ENCODE peak calls at places on chromosomes 2 and 18, in eight cellular contexts. H is breast epithelium, U is heart left ventricle, C is H1, S is ovary, X is spleen, D is A549, I is K562. W is an unnamed sample.

GRCh38 chr2:173719471-173719870 is 245.7 kb downstream of the SP3 start:
- DNase-seq in H (no peak), U (no peak), C (no peak), S (no peak), X (no peak), D (no peak), I (no peak), W (no peak)

GRCh38 chr2:161913865-161914264 is 160.2 kb downstream of the DPP4 start:
- DNase-seq in H (no peak), U (no peak), C (no peak), S (no peak), X (no peak), D (no peak), I (no peak), W (no peak)

GRCh38 chr2:111975819-111976218 is 77.4 kb downstream of the MERTK start:
- DNase-seq in H (no peak), U (no peak), C (no peak), S (no peak), X (no peak), D (no peak), I (no peak), W (no peak)

GRCh38 chr2:61671561-61672315 is 133.6 kb upstream of the XPO1 start:
- DNase-seq in H (no peak), U (no peak), C (no peak), S (no peak), X (no peak), D (no peak), I (no peak), W (no peak)

GRCh38 chr2:177799531-177799930 is 273.0 kb downstream of the PDE11A start:
- DNase-seq in H (no peak), U (no peak), C (no peak), S (no peak), X (no peak), D (no peak), I (peak), W (no peak)

GRCh38 chr18:7749510-7749981 is 182.4 kb downstream of the PTPRM start:
- DNase-seq in H (no peak), U (no peak), C (no peak), S (no peak), X (no peak), D (no peak), I (no peak), W (no peak)

GRCh38 chr2:44952143-44952805 is 10.8 kb downstream of the SIX3 start:
- DNase-seq in H (no peak), U (no peak), C (peak), S (no peak), X (no peak), D (peak), I (peak), W (no peak)

GRCh38 chr2:43331428-43331827 is 105.0 kb upstream of the ZFP36L2 start:
- DNase-seq in H (no peak), U (no peak), C (no peak), S (no peak), X (no peak), D (no peak), I (peak), W (no peak)

GRCh38 chr2:25295654-25296053 is 46.1 kb downstream of the DNMT3A start:
- DNase-seq in H (no peak), U (no peak), C (no peak), S (no peak), X (no peak), D (no peak), I (no peak), W (no peak)

GRCh38 chr2:18836436-18836835 is 247.1 kb upstream of the NT5C1B start:
- DNase-seq in H (no peak), U (no peak), C (no peak), S (no peak), X (no peak), D (no peak), I (no peak), W (no peak)

GRCh38 chr2:111032721-111033532 is 87.8 kb upstream of the BCL2L11 start:
- DNase-seq in H (no peak), U (no peak), C (peak), S (no peak), X (no peak), D (peak), I (no peak), W (no peak)

GRCh38 chr2:237321746-237322145 is 92.2 kb downstream of the COL6A3 start:
- DNase-seq in H (no peak), U (no peak), C (no peak), S (no peak), X (no peak), D (no peak), I (no peak), W (no peak)

GRCh38 chr2:96264656-96265348 is 995 bp downstream of the TMEM127 start:
- DNase-seq in H (no peak), U (no peak), C (no peak), S (peak), X (no peak), D (peak), I (no peak), W (no peak)

GRCh38 chr2:40760071-40760666 is 308.3 kb upstream of the SLC8A1 start:
- DNase-seq in H (no peak), U (no peak), C (peak), S (no peak), X (no peak), D (peak), I (no peak), W (peak)

GRCh38 chr2:9234680-9235387 is 28.2 kb downstream of the ASAP2 start:
- DNase-seq in H (no peak), U (no peak), C (no peak), S (no peak), X (no peak), D (peak), I (peak), W (no peak)

GRCh38 chr18:36719630-36720029 is 109.2 kb downstream of the TPGS2 start:
- DNase-seq in H (no peak), U (no peak), C (no peak), S (no peak), X (no peak), D (no peak), I (no peak), W (no peak)

GRCh38 chr2:191038241-191038725 is 24.3 kb upstream of the STAT1 start:
- DNase-seq in H (no peak), U (no peak), C (no peak), S (no peak), X (no peak), D (no peak), I (peak), W (no peak)

GRCh38 chr2:59196511-59196910 is 955.4 kb upstream of the FANCL start:
- DNase-seq in H (no peak), U (no peak), C (no peak), S (no peak), X (no peak), D (no peak), I (no peak), W (no peak)

GRCh38 chr2:213171147-213171546 is 19.7 kb upstream of the IKZF2 start:
- DNase-seq in H (no peak), U (no peak), C (no peak), S (no peak), X (no peak), D (no peak), I (no peak), W (no peak)

DNA sequence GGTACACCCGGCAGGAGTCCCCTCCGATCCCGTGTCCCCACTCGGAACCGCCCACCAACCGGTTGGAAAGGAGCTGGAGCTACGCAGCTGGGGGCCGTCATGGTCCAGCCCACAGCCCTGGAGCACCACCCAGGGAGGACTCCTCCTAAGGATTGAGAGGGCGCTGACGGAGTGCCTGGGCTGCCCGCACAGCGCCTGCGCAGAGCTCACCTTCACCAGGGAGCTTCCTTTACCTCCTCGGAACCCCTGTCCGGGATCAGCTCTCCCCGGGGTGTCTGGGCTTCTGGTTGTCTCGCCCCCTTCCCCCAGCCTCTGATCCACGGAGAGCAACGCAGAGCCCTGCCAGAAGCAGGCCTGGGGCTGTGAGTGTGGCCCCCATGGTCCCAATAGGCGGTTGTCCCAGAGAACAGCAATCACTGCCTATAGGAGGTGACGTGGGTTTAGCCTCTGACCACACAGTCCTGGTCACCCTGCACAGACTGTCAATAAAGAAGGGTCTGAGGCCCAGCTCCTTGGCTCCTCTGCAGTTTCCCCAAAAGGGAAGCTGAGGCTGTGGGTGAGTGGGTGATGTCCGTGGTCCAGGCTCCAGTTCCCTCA is 14.6 kb downstream of the ALPG start:
- DNase-seq in H (peak), U (no peak), C (peak), S (no peak), X (peak), D (no peak), I (no peak), W (no peak)
- H3K27ac ChIP-seq in H (no peak), U (no peak), C (peak), S (no peak), X (no peak), D (no peak), I (no peak), W (no peak)

GRCh38 chr2:86440631-86441391 is at the start of gene KDM3A:
- DNase-seq in H (peak), U (peak), C (peak), S (peak), X (peak), D (peak), I (peak), W (peak)

GRCh38 chr2:86441789-86442641 is 844 bp downstream of the KDM3A start:
- DNase-seq in H (peak), U (peak), C (peak), S (peak), X (peak), D (peak), I (peak), W (peak)

GRCh38 chr2:86439879-86440630 is 1.1 kb upstream of the KDM3A start:
- DNase-seq in H (no peak), U (no peak), C (no peak), S (no peak), X (no peak), D (no peak), I (no peak), W (no peak)

GRCh38 chr2:86442642-86443005 is 1.5 kb downstream of the KDM3A start:
- DNase-seq in H (peak), U (peak), C (no peak), S (peak), X (peak), D (peak), I (peak), W (peak)

DNA sequence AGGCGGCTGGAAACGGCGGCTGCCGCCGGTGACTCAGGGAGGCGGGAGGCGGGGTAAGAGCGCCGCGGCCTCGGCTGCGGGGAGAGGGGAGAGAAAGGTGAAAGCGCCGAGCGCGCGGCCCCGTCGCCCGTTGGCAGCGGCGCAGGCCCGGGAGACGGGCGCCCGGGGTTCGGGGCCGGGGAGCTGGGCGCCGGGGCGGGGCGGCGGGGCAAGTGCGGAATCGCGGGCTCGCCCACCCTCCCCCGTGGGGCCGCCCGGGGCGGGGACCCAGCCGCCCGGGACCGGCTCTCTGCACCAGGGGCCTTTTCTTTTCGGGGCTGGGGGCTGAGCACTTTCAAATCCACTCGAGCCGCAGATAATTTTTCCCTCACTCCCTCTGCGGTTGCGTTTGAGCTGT is 219 bp downstream of the KDM3A start:
- DNase-seq in H (no peak), U (no peak), C (no peak), S (no peak), X (no peak), D (no peak), I (no peak), W (no peak)
- TF ChIP-seq POLR2A in H (no peak), U (peak), C (no peak), S (no peak), X (peak), D (peak), I (peak), W (peak)

GRCh38 chr2:210174086-210174485 is 2.9 kb upstream of the KANSL1L start:
- DNase-seq in H (no peak), U (no peak), C (no peak), S (no peak), X (no peak), D (no peak), I (no peak), W (no peak)

GRCh38 chr2:210171309-210172218 is at the start of gene KANSL1L:
- DNase-seq in H (peak), U (peak), C (peak), S (peak), X (peak), D (peak), I (peak), W (peak)

GRCh38 chr2:210170442-210171303 is 536 bp downstream of the KANSL1L start:
- DNase-seq in H (peak), U (peak), C (peak), S (peak), X (peak), D (peak), I (peak), W (peak)

GRCh38 chr2:210169871-210170441 is 1.3 kb downstream of the KANSL1L start:
- DNase-seq in H (no peak), U (no peak), C (no peak), S (no peak), X (no peak), D (no peak), I (no peak), W (no peak)

GRCh38 chr2:210172219-210172575 is 988 bp upstream of the KANSL1L start:
- DNase-seq in H (no peak), U (no peak), C (no peak), S (no peak), X (no peak), D (no peak), I (no peak), W (no peak)
- H3K27ac ChIP-seq in H (peak), U (peak), C (no peak), S (peak), X (peak), D (no peak), I (no peak), W (peak)

GRCh38 chr2:85577063-85577385 is 362 bp upstream of the VAMP8 start:
- DNase-seq in H (no peak), U (no peak), C (no peak), S (no peak), X (no peak), D (no peak), I (no peak), W (no peak)

GRCh38 chr2:85578243-85579180 is 1.1 kb downstream of the VAMP8 start:
- DNase-seq in H (no peak), U (peak), C (no peak), S (no peak), X (peak), D (no peak), I (peak), W (no peak)

GRCh38 chr2:85575739-85576138 is 1.6 kb upstream of the VAMP8 start:
- DNase-seq in H (no peak), U (no peak), C (no peak), S (no peak), X (no peak), D (no peak), I (no peak), W (no peak)

GRCh38 chr2:85579266-85579935 is 2.0 kb downstream of the VAMP8 start:
- DNase-seq in H (no peak), U (no peak), C (no peak), S (no peak), X (no peak), D (no peak), I (no peak), W (no peak)

DNA sequence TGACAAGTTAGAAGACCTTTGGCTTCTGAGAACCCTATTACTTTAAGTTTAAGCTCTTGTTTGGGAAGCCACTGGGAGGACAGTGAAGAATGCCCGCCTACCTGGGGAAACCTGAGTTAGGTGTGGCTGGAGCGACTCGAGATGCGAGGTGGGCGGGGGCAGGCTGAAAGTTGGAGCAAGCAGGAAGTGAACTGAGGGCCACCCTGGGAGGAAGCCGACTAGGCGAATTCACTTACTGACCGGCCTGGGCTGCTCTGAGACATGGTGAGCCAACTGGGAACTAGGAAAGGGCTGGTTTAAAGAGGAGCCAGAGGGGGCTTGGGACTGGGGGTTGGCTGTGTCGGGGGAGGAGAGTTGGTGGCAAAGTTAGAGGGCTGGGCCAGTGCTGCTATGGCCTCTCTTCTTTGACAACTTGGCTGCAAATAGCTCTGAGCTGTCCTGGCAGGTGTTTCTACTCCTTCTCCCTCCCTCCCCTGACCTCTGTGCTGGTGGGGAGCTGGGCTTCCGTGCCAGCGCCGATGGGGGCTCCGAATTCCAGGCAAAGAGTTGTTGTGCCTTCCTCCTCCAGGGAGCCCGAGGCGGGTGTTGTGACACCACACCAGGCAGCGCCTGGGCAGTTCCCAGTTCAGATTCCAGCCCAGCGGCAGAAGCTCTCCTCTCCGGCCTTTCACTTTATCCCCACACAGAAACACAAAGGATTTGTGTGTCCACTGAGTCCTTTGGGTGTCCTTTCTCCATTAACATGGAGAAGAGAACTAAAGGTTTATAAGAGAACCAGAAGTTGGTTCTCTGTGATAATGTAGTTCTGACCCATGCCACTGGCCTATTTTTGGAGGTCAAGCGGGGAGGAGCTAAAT is at the start of gene VAMP8:
- DNase-seq in H (peak), U (peak), C (peak), S (no peak), X (peak), D (no peak), I (peak), W (no peak)
- TF ChIP-seq POLR2A in H (peak), U (no peak), C (peak), S (no peak), X (no peak), D (no peak), I (peak), W (no peak)

GRCh38 chr2:222944552-222944951 is 83.7 kb downstream of the ACSL3 start:
- DNase-seq in H (no peak), U (no peak), C (no peak), S (no peak), X (no peak), D (no peak), I (no peak), W (no peak)
- H3K27ac ChIP-seq in H (no peak), U (no peak), C (no peak), S (no peak), X (peak), D (no peak), I (no peak), W (no peak)

DNA sequence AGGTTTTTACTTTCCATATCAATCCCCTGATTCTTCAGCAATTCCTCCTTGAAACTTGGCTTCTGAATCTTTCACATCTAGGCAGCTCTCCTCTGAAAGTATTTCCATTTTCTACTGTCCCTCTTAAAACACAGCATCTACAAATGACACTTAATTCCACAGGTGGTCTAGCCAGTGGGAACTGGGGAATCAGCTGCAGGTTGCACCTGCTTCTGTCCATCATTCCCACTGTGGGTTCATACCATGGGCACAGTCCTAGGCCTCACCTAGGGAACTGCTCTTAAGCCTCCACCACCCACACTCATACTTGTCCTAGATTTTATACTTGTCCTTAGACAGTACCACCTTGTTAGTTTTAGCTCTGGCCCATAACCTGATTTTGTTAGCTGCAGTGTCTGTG is 2.2 kb downstream of the LOXL3 start:
- DNase-seq in H (no peak), U (no peak), C (no peak), S (no peak), X (no peak), D (no peak), I (no peak), W (no peak)
- TF ChIP-seq POLR2A in H (no peak), U (no peak), C (no peak), S (no peak), X (no peak), D (no peak), I (no peak), W (no peak)

W was measured in uterus.